ENCODE peak calls at places on chromosomes 13 and 19, in nine cellular contexts. R is Caco-2; I is fibroblast of mammary gland; W is CD4-positive, alpha-beta T cell; J is heart right ventricle; H is left ventricle myocardium inferior; Q is H9; C is NB4; U is B cell. E is an unnamed sample.

GRCh38 chr13:114058051-114058867 is 74.2 kb downstream of the RASA3 start:
- DNase-seq in R (no peak), I (no peak), W (no peak), J (no peak), H (no peak), Q (no peak), C (no peak), U (no peak), E (no peak)

GRCh38 chr13:45713106-45713690 is 11.1 kb downstream of the CBY2 start:
- DNase-seq in R (no peak), I (no peak), W (no peak), J (no peak), H (no peak), Q (no peak), C (no peak), U (no peak), E (no peak)

GRCh38 chr19:48094843-48095203 is 15.8 kb downstream of the PLA2G4C start:
- DNase-seq in R (no peak), I (no peak), W (no peak), J (no peak), H (no peak), Q (no peak), C (no peak), U (no peak), E (no peak)

GRCh38 chr13:106534844-106535551 is 464 bp downstream of the EFNB2 start:
- DNase-seq in R (no peak), I (peak), W (peak), J (no peak), H (peak), Q (no peak), C (no peak), U (peak), E (peak)

GRCh38 chr19:34573226-34573864 is 91.8 kb downstream of the WTIP start:
- DNase-seq in R (no peak), I (no peak), W (no peak), J (no peak), H (no peak), Q (no peak), C (no peak), U (no peak), E (no peak)

GRCh38 chr13:30274083-30274482 is 33.3 kb downstream of the KATNAL1 start:
- DNase-seq in R (no peak), I (no peak), W (no peak), J (no peak), H (no peak), Q (no peak), C (no peak), U (no peak), E (no peak)

GRCh38 chr13:110354715-110355473 is 47.8 kb downstream of the COL4A2 start:
- DNase-seq in R (no peak), I (no peak), W (no peak), J (no peak), H (no peak), Q (no peak), C (no peak), U (no peak), E (no peak)

GRCh38 chr19:34539396-34539795 is 57.8 kb downstream of the WTIP start:
- DNase-seq in R (no peak), I (no peak), W (no peak), J (no peak), H (no peak), Q (no peak), C (no peak), U (no peak), E (no peak)

GRCh38 chr19:3881272-3882040 is 971 bp downstream of the ATCAY start:
- DNase-seq in R (no peak), I (no peak), W (no peak), J (no peak), H (no peak), Q (peak), C (peak), U (peak), E (no peak)

GRCh38 chr19:5045015-5045414 is 76.1 kb downstream of the KDM4B start:
- DNase-seq in R (no peak), I (no peak), W (no peak), J (no peak), H (no peak), Q (no peak), C (no peak), U (no peak), E (no peak)

GRCh38 chr19:10471909-10472308 is 31.2 kb downstream of the KEAP1 start:
- DNase-seq in R (no peak), I (peak), W (no peak), J (no peak), H (no peak), Q (no peak), C (peak), U (no peak), E (no peak)

GRCh38 chr19:41595258-41595889 is 19.4 kb downstream of the CEACAM21 start:
- DNase-seq in R (no peak), I (peak), W (peak), J (peak), H (peak), Q (peak), C (peak), U (peak), E (no peak)

GRCh38 chr13:48942131-48942530 is 33.6 kb upstream of the FNDC3A start:
- DNase-seq in R (no peak), I (peak), W (no peak), J (no peak), H (no peak), Q (no peak), C (no peak), U (no peak), E (no peak)

GRCh38 chr19:1420590-1420989 is 13.2 kb downstream of the DAZAP1 start:
- DNase-seq in R (no peak), I (no peak), W (no peak), J (no peak), H (no peak), Q (no peak), C (no peak), U (no peak), E (no peak)

GRCh38 chr19:1417681-1418493 is 10.5 kb downstream of the DAZAP1 start:
- DNase-seq in R (no peak), I (peak), W (no peak), J (no peak), H (no peak), Q (no peak), C (no peak), U (no peak), E (no peak)

GRCh38 chr19:1417145-1417544 is 9.8 kb downstream of the DAZAP1 start:
- DNase-seq in R (no peak), I (peak), W (no peak), J (no peak), H (no peak), Q (no peak), C (no peak), U (no peak), E (no peak)

GRCh38 chr19:1418951-1419735 is 11.8 kb downstream of the DAZAP1 start:
- DNase-seq in R (no peak), I (no peak), W (no peak), J (no peak), H (no peak), Q (no peak), C (no peak), U (no peak), E (no peak)

GRCh38 chr19:1418494-1418775 is 11.0 kb downstream of the DAZAP1 start:
- DNase-seq in R (no peak), I (no peak), W (no peak), J (no peak), H (no peak), Q (no peak), C (no peak), U (no peak), E (no peak)
- TF ChIP-seq CTCF in R (no peak), I (no peak), W (no peak), J (no peak), H (no peak), Q (no peak), C (no peak), U (no peak), E (no peak)

DNA sequence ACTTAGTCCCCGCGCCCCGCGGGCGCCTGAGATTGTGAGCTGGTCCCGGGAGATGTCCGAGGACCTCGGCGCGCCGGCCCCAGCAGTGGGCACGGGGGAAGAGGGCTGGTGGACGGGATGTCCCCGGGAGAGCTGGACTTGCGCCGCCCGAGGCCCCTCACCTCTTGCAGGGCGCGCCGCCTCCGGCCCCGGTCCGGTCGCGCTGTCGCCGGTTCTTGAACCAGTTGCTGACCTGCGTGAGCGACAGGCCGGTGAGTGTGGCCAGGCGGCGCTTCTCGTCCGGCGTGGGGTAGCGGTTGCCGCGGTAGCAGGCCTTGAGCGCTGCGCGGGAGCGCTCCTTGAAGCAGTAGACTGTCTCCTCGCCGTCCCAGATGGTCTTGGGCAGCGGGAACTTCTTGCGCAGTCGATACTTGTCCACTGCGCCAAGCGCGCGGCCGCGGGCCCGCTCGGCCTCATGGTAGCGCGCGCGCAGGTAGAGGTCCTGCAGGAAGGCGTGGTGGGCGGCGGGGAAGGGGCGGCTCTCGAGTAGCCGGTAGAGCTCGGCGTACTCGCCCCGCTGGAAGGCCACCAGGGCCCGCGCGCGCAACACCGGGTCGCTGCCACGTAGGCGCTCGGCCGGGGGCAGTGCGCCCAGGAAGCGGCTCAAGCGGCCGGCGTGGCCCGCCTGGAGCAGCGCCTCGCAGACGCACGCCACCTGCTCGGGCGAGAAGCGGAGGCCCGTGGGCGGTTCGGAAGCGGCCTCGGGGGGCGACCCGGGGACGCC is 990 bp downstream of the SIX5 start:
- DNase-seq in R (peak), I (peak), W (no peak), J (peak), H (peak), Q (peak), C (peak), U (peak), E (peak)
- TF ChIP-seq CTCF in R (no peak), I (no peak), W (no peak), J (no peak), H (no peak), Q (no peak), C (no peak), U (no peak), E (no peak)

GRCh38 chr19:49335071-49335783 is at the start of gene CD37:
- DNase-seq in R (peak), I (no peak), W (peak), J (no peak), H (no peak), Q (peak), C (peak), U (peak), E (no peak)

GRCh38 chr19:49328741-49329140 is 3.8 kb upstream of the SLC6A16 start:
- DNase-seq in R (no peak), I (no peak), W (no peak), J (no peak), H (no peak), Q (no peak), C (no peak), U (no peak), E (no peak)

GRCh38 chr19:49333426-49334288 is 1.5 kb upstream of the CD37 start:
- DNase-seq in R (peak), I (peak), W (peak), J (no peak), H (no peak), Q (peak), C (peak), U (peak), E (no peak)

GRCh38 chr19:49327878-49328544 is 3.0 kb upstream of the SLC6A16 start:
- DNase-seq in R (peak), I (peak), W (peak), J (no peak), H (no peak), Q (peak), C (peak), U (peak), E (no peak)

GRCh38 chr19:49331616-49332055 is 3.6 kb upstream of the CD37 start:
- DNase-seq in R (peak), I (peak), W (peak), J (no peak), H (no peak), Q (peak), C (peak), U (no peak), E (no peak)
- TF ChIP-seq CTCF in R (no peak), I (no peak), W (no peak), J (no peak), H (no peak), Q (no peak), C (no peak), U (no peak), E (no peak)

DNA sequence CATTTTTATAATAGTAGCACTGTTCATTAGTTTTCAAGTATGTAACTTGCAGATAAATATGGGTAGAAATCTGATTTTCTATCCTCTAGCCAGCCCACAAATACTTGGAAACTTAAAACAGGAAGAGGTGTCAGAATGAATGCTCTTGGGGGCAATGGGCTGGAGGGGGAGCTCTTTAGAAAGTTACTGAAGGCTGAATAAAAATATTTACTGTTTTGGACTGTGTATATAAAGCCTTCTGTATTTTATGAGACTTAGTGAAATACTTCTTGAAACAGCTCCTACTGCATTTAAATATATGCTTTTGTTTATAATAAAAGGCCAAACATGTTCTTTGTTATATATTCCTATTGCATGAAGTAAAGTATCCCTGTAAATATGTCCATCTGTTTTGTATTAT is 138.8 kb downstream of the RGCC start:
- DNase-seq in R (no peak), I (peak), W (no peak), J (no peak), H (no peak), Q (no peak), C (no peak), U (no peak), E (no peak)
- TF ChIP-seq CTCF in R (no peak), I (no peak), W (no peak), J (no peak), H (no peak), Q (no peak), C (no peak), U (no peak), E (no peak)

GRCh38 chr19:15197275-15198005 is 3.4 kb downstream of the NOTCH3 start:
- DNase-seq in R (no peak), I (peak), W (no peak), J (no peak), H (no peak), Q (no peak), C (peak), U (no peak), E (no peak)

GRCh38 chr19:15196683-15197005 is 4.2 kb downstream of the NOTCH3 start:
- DNase-seq in R (no peak), I (no peak), W (no peak), J (no peak), H (no peak), Q (no peak), C (no peak), U (no peak), E (no peak)

GRCh38 chr19:15194938-15195337 is 5.9 kb downstream of the NOTCH3 start:
- DNase-seq in R (no peak), I (peak), W (no peak), J (peak), H (no peak), Q (no peak), C (no peak), U (no peak), E (no peak)

GRCh38 chr19:15195987-15196682 is 4.7 kb downstream of the NOTCH3 start:
- DNase-seq in R (peak), I (no peak), W (no peak), J (no peak), H (no peak), Q (peak), C (no peak), U (no peak), E (peak)

DNA sequence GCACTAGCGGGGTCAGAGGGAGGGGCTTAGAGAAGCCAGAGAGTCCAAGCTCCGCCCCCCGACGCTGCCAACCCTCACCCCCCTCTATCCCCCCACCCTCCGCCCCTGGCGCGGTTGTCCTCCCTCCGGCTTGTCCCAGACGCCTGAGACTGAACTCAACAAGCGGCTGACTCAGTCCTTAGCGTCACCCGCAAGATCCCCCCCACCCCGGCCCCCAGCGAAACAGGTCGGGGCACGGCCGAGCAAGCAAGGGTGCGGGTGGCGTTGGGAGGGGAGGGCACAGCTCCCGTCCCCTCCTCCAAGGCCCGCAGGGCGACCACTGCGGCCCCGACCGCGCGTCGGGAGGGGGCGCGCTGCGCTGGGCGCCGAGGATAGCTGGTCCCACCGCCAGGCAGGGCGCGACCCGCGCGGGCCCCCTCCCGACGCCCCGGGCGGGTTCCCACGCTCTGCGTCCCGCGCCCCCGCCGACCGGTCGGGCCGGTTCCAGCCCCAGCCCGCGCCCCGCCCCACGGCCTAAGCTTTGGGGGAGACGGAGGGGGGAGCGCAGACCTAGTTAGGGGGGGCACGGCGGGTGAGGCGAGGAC is 5.3 kb downstream of the NOTCH3 start:
- DNase-seq in R (peak), I (peak), W (no peak), J (peak), H (peak), Q (peak), C (peak), U (peak), E (peak)
- TF ChIP-seq CTCF in R (peak), I (no peak), W (no peak), J (no peak), H (peak), Q (peak), C (no peak), U (no peak), E (peak)

GRCh38 chr19:18543814-18544475 is 572 bp upstream of the FKBP8 start:
- DNase-seq in R (peak), I (peak), W (peak), J (peak), H (no peak), Q (peak), C (peak), U (peak), E (no peak)
- TF ChIP-seq CTCF in R (no peak), I (no peak), W (peak), J (no peak), H (no peak), Q (no peak), C (no peak), U (no peak), E (no peak)

GRCh38 chr13:94658926-94659649 is 53.3 kb downstream of the SOX21 start:
- DNase-seq in R (no peak), I (peak), W (no peak), J (no peak), H (no peak), Q (no peak), C (no peak), U (no peak), E (no peak)

GRCh38 chr13:94660695-94661324 is 51.5 kb downstream of the SOX21 start:
- DNase-seq in R (peak), I (peak), W (no peak), J (no peak), H (no peak), Q (no peak), C (peak), U (no peak), E (no peak)

GRCh38 chr13:94661396-94661795 is 50.9 kb downstream of the SOX21 start:
- DNase-seq in R (no peak), I (no peak), W (no peak), J (no peak), H (no peak), Q (no peak), C (no peak), U (no peak), E (no peak)

GRCh38 chr13:94657167-94657566 is 55.2 kb downstream of the SOX21 start:
- DNase-seq in R (no peak), I (peak), W (no peak), J (no peak), H (no peak), Q (no peak), C (no peak), U (no peak), E (no peak)

GRCh38 chr13:94656766-94657165 is 55.1 kb downstream of the GPR180 start:
- DNase-seq in R (no peak), I (peak), W (no peak), J (no peak), H (no peak), Q (no peak), C (no peak), U (no peak), E (no peak)
- TF ChIP-seq CTCF in R (no peak), I (no peak), W (no peak), J (no peak), H (no peak), Q (no peak), C (no peak), U (no peak), E (no peak)

DNA sequence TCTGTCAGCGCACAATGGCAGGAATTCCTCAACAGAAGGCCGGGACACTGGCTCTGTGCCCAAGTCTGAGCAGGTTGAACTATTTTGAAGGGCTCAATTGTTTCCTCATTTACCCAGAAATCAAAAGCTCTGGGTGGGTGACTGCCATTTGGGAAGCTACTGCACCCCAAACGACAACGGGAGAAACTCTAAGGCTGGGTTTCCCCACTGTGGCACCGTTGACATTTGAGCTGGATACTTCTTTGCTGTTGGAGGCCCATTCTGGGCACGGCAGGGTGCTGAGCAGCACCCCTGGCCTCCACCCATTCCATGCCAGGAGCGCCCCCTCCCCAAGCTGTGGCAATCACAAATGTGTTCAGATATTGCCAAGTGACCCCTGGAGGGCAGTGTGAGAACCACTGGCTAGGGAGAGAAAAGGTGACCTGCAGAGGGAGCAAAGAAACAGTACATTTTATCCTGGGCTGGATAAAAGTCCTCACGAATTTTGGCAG is 62.5 kb downstream of the RFX2 start:
- DNase-seq in R (peak), I (peak), W (no peak), J (no peak), H (no peak), Q (peak), C (peak), U (no peak), E (peak)
- TF ChIP-seq CTCF in R (peak), I (peak), W (no peak), J (peak), H (peak), Q (peak), C (peak), U (no peak), E (peak)

DNA sequence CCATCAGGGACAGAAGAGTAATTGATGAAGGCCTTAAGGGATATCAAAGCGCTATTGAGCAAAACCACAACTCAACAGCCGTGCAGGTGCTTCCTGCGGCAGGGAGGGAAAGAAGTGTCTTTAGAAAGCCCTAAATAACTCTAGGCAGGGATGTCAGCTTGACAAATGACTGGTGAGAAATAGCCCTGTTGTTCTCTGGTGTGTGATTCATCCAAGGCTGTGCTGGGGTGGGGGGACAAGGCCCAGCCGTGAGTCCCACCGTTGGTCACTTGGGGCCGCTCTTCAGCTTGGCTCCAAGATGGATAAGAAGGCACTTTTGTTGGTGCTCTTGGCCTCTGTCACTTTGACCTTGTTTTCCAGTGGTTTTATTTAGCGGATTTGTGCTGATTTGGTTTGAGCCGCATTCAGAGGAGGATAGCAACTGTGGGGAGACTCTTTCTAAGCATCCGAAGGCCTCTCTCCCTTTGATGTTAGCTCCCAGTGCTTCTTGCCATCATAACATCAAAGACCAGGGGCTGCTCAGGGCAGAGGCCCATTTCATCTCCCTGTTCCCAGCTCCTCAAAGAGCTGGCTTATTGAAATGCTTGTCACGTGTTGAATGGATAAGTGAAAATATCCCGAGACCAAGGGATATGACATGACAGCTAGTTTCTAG is 130.3 kb upstream of the SERP2 start:
- DNase-seq in R (peak), I (peak), W (peak), J (peak), H (no peak), Q (peak), C (peak), U (peak), E (no peak)
- TF ChIP-seq CTCF in R (peak), I (peak), W (no peak), J (peak), H (peak), Q (peak), C (peak), U (peak), E (peak)

E was measured in progenitor cell of endocrine pancreas.